ENCODE peak calls at places on chromosomes 2 and 18, in four cellular contexts. T is GM12878, F is K562, W is HepG2. D is an unnamed sample.

GRCh38 chr2:11945139-11946126 is 199.0 kb downstream of the LPIN1 start:
- DNase-seq in W (no peak), T (peak; percentile 50), F (no peak), D (no peak)

GRCh38 chr2:160375802-160376469 is 117.7 kb downstream of the RBMS1 start:
- DNase-seq in T (no peak), W (no peak), F (no peak), D (no peak)

GRCh38 chr18:29823671-29824070 is 1218.9 kb downstream of the DSC3 start:
- DNase-seq in W (no peak), T (no peak), F (no peak), D (no peak)

GRCh38 chr18:11259421-11259820 is 110.1 kb upstream of the PIEZO2 start:
- DNase-seq in W (no peak), F (no peak), T (no peak), D (peak; percentile 28)

GRCh38 chr2:241063587-241063986 is 38.5 kb downstream of the MTERF4 start:
- DNase-seq in F (no peak), T (no peak), W (no peak), D (peak; percentile 29)

GRCh38 chr18:13629841-13630747 is 96.3 kb downstream of the FAM210A start:
- DNase-seq in W (peak; percentile 67), F (peak; percentile 76), T (peak; percentile 48), D (peak; percentile 90)

GRCh38 chr2:120520929-120521912 is 175.3 kb downstream of the INHBB start:
- DNase-seq in T (no peak), F (peak; percentile 72), W (peak; percentile 60), D (peak; percentile 82)

GRCh38 chr2:176891105-176891504 is 321.5 kb upstream of the HNRNPA3 start:
- DNase-seq in W (no peak), F (no peak), T (no peak), D (no peak)

GRCh38 chr2:162750033-162750432 is 88.5 kb downstream of the KCNH7 start:
- DNase-seq in F (no peak), T (no peak), W (peak; percentile 38), D (no peak)

GRCh38 chr2:173021939-173022371 is 53.7 kb upstream of the MAP3K20 start:
- DNase-seq in T (no peak), W (peak; percentile 57), F (peak; percentile 19), D (peak; percentile 35)

GRCh38 chr2:196291873-196292800 is 120.8 kb upstream of the STK17B start:
- DNase-seq in T (no peak), W (peak; percentile 12), F (no peak), D (peak; percentile 42)

GRCh38 chr18:76506974-76507764 is 12.1 kb upstream of the ZNF516 start:
- DNase-seq in F (no peak), W (no peak), T (no peak), D (no peak)
- TF ChIP-seq JUNB in F (no peak), W (no peak), T (no peak), D (no peak)

GRCh38 chr2:72148391-72148974 is 821 bp upstream of the CYP26B1 start:
- DNase-seq in F (peak; percentile 47), W (no peak), T (no peak), D (peak; percentile 41)

GRCh38 chr2:72146357-72147302 is 1.0 kb downstream of the CYP26B1 start:
- DNase-seq in T (no peak), W (no peak), F (no peak), D (peak; percentile 68)

GRCh38 chr2:72148975-72149555 is 1.4 kb upstream of the CYP26B1 start:
- DNase-seq in F (peak; percentile 62), T (no peak), W (no peak), D (peak; percentile 65)

GRCh38 chr2:72147303-72147970 is at the start of gene CYP26B1:
- DNase-seq in F (no peak), W (no peak), T (no peak), D (peak; percentile 65)

DNA sequence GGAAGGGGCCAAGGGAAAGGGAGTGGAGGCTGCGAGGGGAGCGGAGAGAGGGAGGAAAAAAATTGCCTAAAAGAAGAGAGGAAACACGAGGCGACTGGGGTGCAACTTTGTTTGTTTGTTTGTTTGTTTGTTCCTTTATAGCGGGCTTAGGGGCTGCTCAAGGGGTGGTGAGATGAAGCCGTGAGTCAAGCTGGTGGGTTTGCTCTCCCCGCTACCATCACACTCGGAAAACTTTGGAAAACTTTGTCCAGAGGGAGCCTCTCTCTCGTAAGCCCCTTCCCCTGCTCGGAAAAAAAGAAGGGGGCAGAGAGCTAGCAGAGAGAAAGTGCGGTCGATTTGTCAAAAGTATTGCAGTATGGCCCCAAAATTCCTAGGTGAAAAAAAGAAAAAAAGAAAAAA is 308 bp upstream of the CYP26B1 start:
- DNase-seq in F (no peak), W (no peak), T (no peak), D (no peak)
- TF ChIP-seq EZH2 in F (no peak), W (peak; percentile 93), T (peak; percentile 77), D (peak; percentile 96)

GRCh38 chr18:39571511-39571910 is 2005.9 kb upstream of the CELF4 start:
- DNase-seq in T (no peak), W (peak; percentile 10), F (peak; percentile 29), D (peak; percentile 80)
- H2AFZ ChIP-seq in T (no peak overlapping the region), W (no peak overlapping the region), F (no peak overlapping the region), D (no peak overlapping the region)

GRCh38 chr18:48926420-48926857 is 24.3 kb downstream of the SMAD7 start:
- DNase-seq in T (no peak), W (peak; percentile 89), F (no peak), D (no peak)
- TF ChIP-seq JUNB in T (no peak), W (no peak), F (no peak), D (no peak)

GRCh38 chr2:14716319-14716718 is 83.8 kb downstream of the LRATD1 start:
- DNase-seq in W (no peak), T (no peak), F (no peak), D (no peak)
- TF ChIP-seq EZH2 in W (no peak), T (no peak), F (no peak), D (no peak)

DNA sequence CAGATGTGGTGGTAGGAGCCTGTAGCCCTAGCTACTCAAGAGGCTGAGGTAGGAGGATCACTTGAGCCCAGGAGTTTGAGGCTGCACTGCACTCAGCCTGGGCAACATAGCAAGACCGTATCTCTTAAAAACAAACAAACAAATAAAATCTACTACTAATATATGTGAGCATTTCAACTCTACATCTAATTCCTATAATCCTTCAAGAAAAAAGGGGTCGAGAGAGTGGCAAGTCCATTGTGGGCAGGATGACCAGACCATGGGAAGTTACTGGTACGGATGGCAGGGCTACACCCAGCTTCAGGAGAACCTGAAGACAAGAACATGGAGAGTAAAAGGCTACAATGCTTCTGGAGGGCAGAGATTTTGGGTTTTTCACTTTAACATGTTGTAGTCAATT is 24.0 kb downstream of the BUB1 start:
- DNase-seq in T (no peak), W (no peak), F (no peak), D (no peak)
- H2AFZ ChIP-seq in T (no peak overlapping the region), W (no peak overlapping the region), F (no peak overlapping the region), D (no peak overlapping the region)

GRCh38 chr2:10373931-10374330 is 71.2 kb downstream of the HPCAL1 start:
- DNase-seq in W (no peak), T (no peak), F (no peak), D (no peak)

GRCh38 chr2:10377052-10377746 is 70.9 kb downstream of the ODC1 start:
- DNase-seq in T (no peak), F (no peak), W (no peak), D (no peak)

GRCh38 chr2:10377747-10378085 is 70.4 kb downstream of the ODC1 start:
- DNase-seq in F (no peak), W (no peak), T (no peak), D (no peak)

GRCh38 chr2:10374362-10374943 is 71.7 kb downstream of the HPCAL1 start:
- DNase-seq in T (no peak), W (no peak), F (no peak), D (peak; percentile 32)

DNA sequence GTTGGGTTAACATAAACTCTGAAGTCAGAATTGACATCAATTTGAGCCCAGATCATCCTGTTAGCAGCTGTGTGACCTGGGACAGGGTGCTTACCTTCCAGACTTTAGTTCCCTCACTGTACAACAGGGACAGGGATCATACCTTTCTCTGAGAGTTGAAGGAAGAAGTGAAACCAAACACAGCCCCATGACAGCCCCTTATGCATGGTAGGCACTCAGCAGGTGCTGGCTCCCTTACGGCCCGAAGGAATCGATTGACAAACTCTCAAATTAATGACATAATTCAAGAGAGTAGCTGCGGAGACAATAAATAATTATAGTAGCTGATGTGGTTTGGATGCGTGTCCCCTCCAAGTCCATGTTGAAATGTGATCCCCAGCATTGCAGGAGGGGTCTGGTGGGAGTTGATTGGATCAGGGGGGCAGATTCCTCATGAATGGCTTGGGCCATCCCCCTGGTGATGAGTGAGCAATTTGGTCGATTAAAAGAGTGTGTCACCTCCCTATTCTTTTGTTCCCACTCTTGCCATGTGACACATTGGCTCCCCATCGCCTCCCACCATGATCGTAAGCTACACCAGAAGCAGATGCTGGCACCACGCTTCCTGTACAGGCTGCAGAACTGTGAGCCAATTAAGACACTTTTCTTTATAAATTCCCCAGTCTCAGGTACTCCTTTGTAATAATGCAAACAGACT is 72.4 kb downstream of the ODC1 start:
- DNase-seq in W (no peak), F (no peak), T (no peak), D (no peak)
- TF ChIP-seq JUNB in W (no peak), F (no peak), T (no peak), D (no peak)

GRCh38 chr2:169363027-169363569 is 764 bp upstream of the LRP2 start:
- DNase-seq in T (no peak), F (no peak), W (no peak), D (peak; percentile 38)
- TF ChIP-seq EZH2 in T (peak; percentile 21), F (no peak), W (no peak), D (no peak)

DNA sequence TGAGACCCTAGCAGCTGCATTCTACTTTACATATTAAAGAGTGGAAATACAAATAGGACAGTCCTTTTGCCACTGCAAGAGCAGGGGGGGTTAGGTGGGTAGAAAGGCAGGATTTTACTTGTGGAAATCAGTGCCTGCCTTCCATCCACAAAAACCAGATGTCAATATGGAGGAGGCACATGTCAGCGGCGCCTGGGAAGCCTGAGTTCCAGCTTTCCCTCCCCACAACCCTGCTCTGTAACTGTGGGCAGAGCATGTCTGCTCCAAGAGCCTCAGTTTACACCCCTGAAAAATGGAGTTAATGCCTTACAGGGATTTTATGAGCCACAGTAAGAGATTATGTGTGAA is 32.9 kb downstream of the STEAP3 start:
- DNase-seq in T (no peak), F (no peak), W (no peak), D (no peak)
- H2AFZ ChIP-seq in T (no peak overlapping the region), F (no peak overlapping the region), W (no peak overlapping the region), D (no peak overlapping the region)

GRCh38 chr18:6055711-6056110 is 160.4 kb upstream of the TMEM200C start:
- DNase-seq in F (no peak), T (no peak), W (no peak), D (no peak)

GRCh38 chr18:6056171-6056932 is 161.0 kb upstream of the TMEM200C start:
- DNase-seq in F (no peak), T (no peak), W (peak; percentile 57), D (no peak)

GRCh38 chr18:6058941-6059340 is 163.6 kb upstream of the TMEM200C start:
- DNase-seq in F (no peak), W (peak; percentile 9), T (no peak), D (peak; percentile 27)

GRCh38 chr18:6059551-6059950 is 164.2 kb upstream of the TMEM200C start:
- DNase-seq in T (no peak), W (no peak), F (no peak), D (no peak)

DNA sequence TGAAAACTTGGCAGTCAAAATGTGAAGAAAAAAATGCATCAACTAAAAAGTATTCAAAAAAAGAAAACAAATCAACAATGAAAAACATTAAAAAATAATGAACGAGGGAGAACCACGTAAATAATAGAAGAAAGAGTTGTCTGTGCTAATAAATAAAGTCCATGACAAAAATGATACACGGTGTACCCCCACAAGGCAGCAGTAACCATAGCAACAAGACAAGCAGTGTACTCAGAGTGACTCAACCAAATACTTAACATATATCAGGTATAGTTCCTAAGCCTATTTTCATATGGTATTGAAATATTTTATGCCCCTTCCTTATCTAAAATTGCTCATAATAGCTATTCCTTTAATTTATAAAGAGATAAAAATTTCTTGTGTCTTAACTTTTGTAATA is 162.3 kb upstream of the TMEM200C start:
- DNase-seq in F (no peak), W (no peak), T (no peak), D (no peak)
- TF ChIP-seq JUNB in F (no peak), W (no peak), T (no peak), D (no peak)

D was measured in GM23338.